ENCODE peak calls at places on chromosomes 13 and 19, in five cellular contexts. I, H, W, K and Z are unnamed samples.

GRCh38 chr13:112229992-112230872 is 145.9 kb upstream of the SPACA7 start:
- DNase-seq in I (no peak), H (no peak), W (no peak), K (no peak), Z (no peak)

GRCh38 chr13:60572003-60572792 is 175.2 kb downstream of the TDRD3 start:
- DNase-seq in I (peak; percentile 51), H (peak; percentile 77), W (peak; percentile 85), K (no peak), Z (no peak)

GRCh38 chr19:13100031-13100588 is 2.5 kb downstream of the LYL1 start:
- DNase-seq in I (no peak), H (no peak), W (no peak), K (no peak), Z (no peak)

GRCh38 chr13:29676535-29676934 is 81.0 kb upstream of the SLC7A1 start:
- DNase-seq in I (no peak), H (peak; percentile 3), W (peak; percentile 29), K (no peak), Z (no peak)

GRCh38 chr19:8609210-8610040 is 1.1 kb downstream of the ADAMTS10 start:
- DNase-seq in I (peak; percentile 82), H (peak; percentile 90), W (peak; percentile 60), K (no peak), Z (peak; percentile 77)

GRCh38 chr19:7280940-7281666 is 13.1 kb downstream of the INSR start:
- DNase-seq in I (no peak), H (no peak), W (no peak), K (no peak), Z (no peak)

GRCh38 chr13:21149568-21149967 is 26.8 kb downstream of the SKA3 start:
- DNase-seq in I (no peak), H (no peak), W (peak; percentile 38), K (no peak), Z (no peak)

GRCh38 chr13:40665754-40666057 is 735 bp downstream of the FOXO1 start:
- DNase-seq in I (no peak), H (peak; percentile 60), W (no peak), K (no peak), Z (no peak)

GRCh38 chr19:14487370-14488125 is 8.4 kb downstream of the GIPC1 start:
- DNase-seq in I (no peak), H (no peak), W (peak; percentile 45), K (no peak), Z (no peak)

GRCh38 chr13:111964411-111965035 is 102.4 kb upstream of the SOX1 start:
- DNase-seq in I (no peak), H (no peak), W (no peak), K (no peak), Z (no peak)

GRCh38 chr13:74596691-74597090 is 462.5 kb upstream of the KLF12 start:
- DNase-seq in I (no peak), H (no peak), W (no peak), K (no peak), Z (no peak)

GRCh38 chr19:30288957-30289735 is 83.0 kb upstream of the ZNF536 start:
- DNase-seq in I (no peak), H (no peak), W (no peak), K (no peak), Z (no peak)

GRCh38 chr13:32035701-32036100 is 4.1 kb downstream of the FRY start:
- DNase-seq in I (no peak), H (no peak), W (no peak), K (peak; percentile 42), Z (no peak)

GRCh38 chr19:39602224-39602623 is at the start of gene LGALS13:
- DNase-seq in I (no peak), H (no peak), W (no peak), K (no peak), Z (no peak)

DNA sequence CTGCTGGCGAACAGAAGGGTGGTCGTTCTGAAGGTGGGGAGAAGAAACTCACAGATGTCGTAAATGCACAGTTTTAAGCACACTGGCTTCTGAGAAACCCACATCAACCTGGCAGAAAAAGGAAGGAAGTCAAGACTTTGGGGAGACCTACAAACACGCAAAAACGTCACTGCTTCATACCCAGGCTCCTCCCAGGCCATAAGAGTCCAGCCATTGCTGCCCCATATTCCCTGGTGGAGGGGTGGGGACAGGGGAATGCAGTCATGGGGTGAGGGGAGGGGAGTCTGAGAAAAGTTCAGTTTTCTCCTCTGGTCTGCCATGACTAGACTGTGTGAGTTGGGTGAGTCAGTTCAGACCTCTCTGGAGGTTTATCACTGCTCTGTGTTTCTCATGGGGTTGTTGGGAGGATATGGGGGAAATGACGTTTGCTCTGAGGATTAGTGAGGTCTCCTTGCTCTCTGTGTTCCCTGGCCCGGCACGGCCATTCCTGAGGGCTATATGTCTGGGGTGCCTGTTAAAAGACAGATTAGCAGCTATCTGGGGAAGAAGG is 139.0 kb downstream of the FLT1 start:
- DNase-seq in I (no peak), H (peak; percentile 62), W (peak; percentile 86), K (no peak), Z (no peak)
- H3K4ac ChIP-seq in I (no peak overlapping the region), H (no peak overlapping the region), W (no peak overlapping the region), K (no peak overlapping the region), Z (no peak overlapping the region)

DNA sequence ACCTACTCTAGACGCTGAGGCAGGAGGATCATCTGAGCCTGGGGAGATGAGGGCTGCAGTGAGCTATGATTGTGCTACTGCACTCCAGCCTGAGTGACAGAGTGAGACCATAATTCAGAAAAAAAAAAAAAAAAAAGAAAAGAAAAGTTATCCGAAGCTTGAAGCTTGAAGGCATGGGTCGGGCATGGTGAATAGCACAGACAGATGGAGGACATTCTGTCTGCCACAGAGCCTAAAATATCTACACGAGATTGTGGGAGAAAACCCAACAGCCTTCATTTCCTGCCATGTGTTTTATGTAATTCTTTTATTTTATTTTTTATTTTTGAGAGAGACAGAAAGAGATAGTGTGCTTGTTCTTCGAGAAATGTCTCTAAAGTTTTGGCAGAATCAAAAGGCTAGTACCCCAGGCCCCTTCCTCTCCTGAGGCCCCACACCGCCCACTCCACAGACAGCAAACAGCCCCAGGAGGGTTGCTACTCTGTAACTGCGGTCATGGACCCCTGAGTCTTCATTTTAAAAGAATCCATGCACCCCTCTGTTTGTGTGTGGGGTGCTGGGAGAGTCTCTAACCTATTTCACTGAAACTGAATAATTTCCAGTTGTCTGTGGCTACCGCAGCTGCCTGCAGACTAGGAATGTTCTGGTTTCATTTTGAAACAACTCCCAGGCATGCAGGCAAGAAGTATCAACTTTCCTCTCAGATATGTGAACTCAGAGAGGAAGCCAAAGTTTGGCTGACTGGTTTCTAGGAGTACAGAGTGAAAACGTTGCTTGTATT is 38.4 kb upstream of the RCBTB2 start:
- DNase-seq in I (no peak), H (no peak), W (peak; percentile 81), K (no peak), Z (no peak)
- H3K4ac ChIP-seq in I (no peak overlapping the region), H (peak overlapping the region; percentile 65), W (peak overlapping the region; percentile 62), K (no peak overlapping the region), Z (no peak overlapping the region)

GRCh38 chr19:931860-932646 is 6.2 kb downstream of the ARID3A start:
- DNase-seq in I (no peak), H (no peak), W (no peak), K (no peak), Z (no peak)
- H3K4ac ChIP-seq in I (no peak overlapping the region), H (no peak overlapping the region), W (peak overlapping the region; percentile 99), K (peak overlapping the region; percentile 80), Z (no peak overlapping the region)

GRCh38 chr13:102793583-102794355 is 5.0 kb downstream of the POGLUT2 start:
- DNase-seq in I (peak; percentile 36), H (no peak), W (no peak), K (no peak), Z (no peak)

GRCh38 chr13:102800145-102801041 is 1.5 kb downstream of the BIVM start:
- DNase-seq in I (peak; percentile 80), H (peak; percentile 87), W (peak; percentile 68), K (peak; percentile 54), Z (peak; percentile 71)

GRCh38 chr13:102799544-102800144 is 725 bp downstream of the BIVM start:
- DNase-seq in I (peak; percentile 30), H (peak; percentile 25), W (peak; percentile 5), K (no peak), Z (peak; percentile 20)

DNA sequence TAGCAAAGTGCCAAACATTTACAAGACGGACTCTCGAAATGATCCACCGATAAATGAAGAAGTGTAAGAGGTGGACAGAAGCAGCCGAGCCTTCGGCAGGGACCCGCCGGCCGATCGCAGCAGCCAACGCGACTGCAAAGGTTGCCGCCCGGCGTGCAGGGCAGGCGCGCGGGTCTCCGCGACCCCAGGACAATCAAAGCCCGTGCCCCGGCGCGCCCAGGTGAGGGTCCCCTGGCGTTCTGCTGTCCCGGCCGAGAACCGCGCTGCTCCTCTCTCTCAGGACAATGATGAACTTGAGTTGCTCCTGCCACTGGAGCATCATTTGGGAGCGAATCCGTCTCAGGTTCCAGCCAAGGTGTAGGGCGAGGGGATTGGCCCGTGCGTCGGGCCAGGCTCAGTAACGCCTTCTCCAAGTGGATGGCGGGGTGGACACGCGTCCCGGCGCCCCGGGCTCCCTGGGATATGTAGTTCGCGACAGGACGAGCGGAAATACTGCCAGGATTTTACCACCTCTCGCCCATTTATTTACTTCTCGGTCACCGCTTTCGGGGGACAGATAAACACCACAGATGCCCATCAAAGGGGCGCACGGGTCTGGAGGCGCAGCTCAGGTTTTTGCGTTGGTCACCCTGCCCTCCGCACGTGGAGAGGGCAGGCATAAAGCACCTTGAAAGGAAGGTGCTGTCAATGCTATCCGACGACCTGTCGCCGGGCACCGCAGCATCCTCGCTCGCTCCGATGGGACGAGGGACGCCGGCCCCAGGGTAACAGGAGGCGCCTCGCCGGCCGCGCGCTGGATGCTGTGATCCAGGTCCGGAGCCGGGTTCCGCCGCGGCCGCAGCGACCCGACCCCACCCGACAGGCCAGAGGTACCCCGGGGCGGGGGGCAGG is at the start of the genes BIVM and POGLUT2:
- DNase-seq in I (peak; percentile 96), H (peak; percentile 97), W (peak; percentile 91), K (peak; percentile 91), Z (peak; percentile 86)
- H3K4ac ChIP-seq in I (no peak within 1 kb of the TSS), H (no peak within 1 kb of the TSS), W (peak within 1 kb of the TSS; percentile 91), K (peak within 1 kb of the TSS; percentile 51), Z (no peak within 1 kb of the TSS)

GRCh38 chr13:70235565-70235964 is 127.3 kb upstream of the KLHL1 start:
- DNase-seq in I (no peak), H (no peak), W (no peak), K (no peak), Z (no peak)
- H3K4ac ChIP-seq in I (no peak overlapping the region), H (no peak overlapping the region), W (no peak overlapping the region), K (no peak overlapping the region), Z (no peak overlapping the region)

GRCh38 chr19:16400911-16401675 is 70.7 kb downstream of the EPS15L1 start:
- DNase-seq in I (no peak), H (no peak), W (peak; percentile 4), K (no peak), Z (no peak)
- H3K4ac ChIP-seq in I (no peak overlapping the region), H (no peak overlapping the region), W (no peak overlapping the region), K (no peak overlapping the region), Z (no peak overlapping the region)